ENCODE peak calls at places on chromosome 21, in five cellular contexts. N, K, X, J and V are unnamed samples.

GRCh38 chr21:29601072-29601471 is 302.4 kb downstream of the BACH1 start:
- DNase-seq in N (no peak), K (no peak), J (no peak), X (no peak), V (no peak)

GRCh38 chr21:43767980-43768867 is 7.9 kb downstream of the CSTB start:
- DNase-seq in N (no peak), X (peak; percentile 85), J (peak; percentile 74), K (no peak), V (no peak)

GRCh38 chr21:46083271-46084040 is 14.5 kb upstream of the COL6A2 start:
- DNase-seq in N (no peak), K (peak; percentile 73), J (no peak), X (peak; percentile 14), V (no peak)

GRCh38 chr21:21481238-21481637 is 483.0 kb downstream of the NCAM2 start:
- DNase-seq in K (no peak), N (no peak), J (no peak), X (no peak), V (no peak)

GRCh38 chr21:45167796-45168222 is 93.4 kb downstream of the ADARB1 start:
- DNase-seq in N (no peak), X (no peak), J (no peak), K (no peak), V (no peak)

GRCh38 chr21:14675774-14676530 is 129.8 kb upstream of the SAMSN1 start:
- DNase-seq in N (no peak), J (no peak), X (no peak), K (no peak), V (no peak)

GRCh38 chr21:42429021-42429420 is 25.3 kb downstream of the UBASH3A start:
- DNase-seq in J (no peak), X (no peak), K (no peak), N (no peak), V (no peak)

GRCh38 chr21:46054447-46054846 is 43.5 kb upstream of the COL6A2 start:
- DNase-seq in N (no peak), K (peak; percentile 74), X (no peak), J (no peak), V (no peak)

GRCh38 chr21:35323947-35324346 is 274.8 kb upstream of the RUNX1 start:
- DNase-seq in X (no peak), J (no peak), N (no peak), K (peak; percentile 96), V (no peak)

GRCh38 chr21:38735807-38736206 is 69.9 kb upstream of the ETS2 start:
- DNase-seq in N (no peak), K (no peak), J (no peak), X (no peak), V (no peak)

GRCh38 chr21:38729745-38730401 is 75.9 kb upstream of the ETS2 start:
- DNase-seq in N (no peak), K (no peak), X (no peak), J (no peak), V (no peak)

DNA sequence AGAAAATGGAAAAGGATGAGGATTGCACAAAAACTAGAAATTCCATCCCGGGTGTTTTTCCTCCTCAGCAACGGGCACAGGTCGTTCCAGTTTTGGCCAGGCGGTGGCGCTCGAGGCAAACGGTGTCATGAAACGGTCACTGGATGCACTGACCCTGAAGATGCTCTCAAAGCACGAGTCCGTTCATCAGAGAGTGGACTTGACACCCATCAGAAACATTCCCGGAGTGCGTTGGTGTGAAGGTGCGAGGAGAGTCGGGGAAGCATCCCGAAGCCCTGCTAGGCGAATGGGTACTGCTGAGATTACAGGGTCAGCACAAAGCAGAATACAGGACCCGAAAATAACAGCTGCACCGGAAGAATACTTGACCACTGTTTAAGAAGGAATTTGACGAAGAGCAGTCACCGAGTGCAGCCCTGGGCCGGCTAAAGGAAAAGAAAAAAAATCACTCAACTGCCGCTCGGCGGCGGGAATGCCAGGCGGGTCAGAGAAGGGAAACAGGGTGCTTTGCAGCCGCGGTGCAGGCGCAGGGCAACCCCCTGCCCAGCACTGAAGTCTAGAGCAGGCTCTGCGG is 71.7 kb upstream of the ETS2 start:
- DNase-seq in J (peak; percentile 89), K (peak; percentile 92), N (peak; percentile 88), X (peak; percentile 82), V (peak; percentile 85)
- TF ChIP-seq POLR2AphosphoS5 in J (peak; percentile 40), K (peak; percentile 40), N (peak; percentile 32), X (no peak), V (no peak)

GRCh38 chr21:16084776-16085364 is 355.1 kb downstream of the USP25 start:
- DNase-seq in K (peak; percentile 79), N (no peak), X (no peak), J (no peak), V (no peak)
- TF ChIP-seq POLR2AphosphoS5 in K (no peak), N (no peak), X (no peak), J (no peak), V (no peak)

GRCh38 chr21:39003982-39004775 is 179.1 kb downstream of the PSMG1 start:
- DNase-seq in K (no peak), N (no peak), J (no peak), X (no peak), V (no peak)
- TF ChIP-seq POLR2AphosphoS5 in K (no peak), N (peak; percentile 50), J (peak; percentile 16), X (no peak), V (no peak)

DNA sequence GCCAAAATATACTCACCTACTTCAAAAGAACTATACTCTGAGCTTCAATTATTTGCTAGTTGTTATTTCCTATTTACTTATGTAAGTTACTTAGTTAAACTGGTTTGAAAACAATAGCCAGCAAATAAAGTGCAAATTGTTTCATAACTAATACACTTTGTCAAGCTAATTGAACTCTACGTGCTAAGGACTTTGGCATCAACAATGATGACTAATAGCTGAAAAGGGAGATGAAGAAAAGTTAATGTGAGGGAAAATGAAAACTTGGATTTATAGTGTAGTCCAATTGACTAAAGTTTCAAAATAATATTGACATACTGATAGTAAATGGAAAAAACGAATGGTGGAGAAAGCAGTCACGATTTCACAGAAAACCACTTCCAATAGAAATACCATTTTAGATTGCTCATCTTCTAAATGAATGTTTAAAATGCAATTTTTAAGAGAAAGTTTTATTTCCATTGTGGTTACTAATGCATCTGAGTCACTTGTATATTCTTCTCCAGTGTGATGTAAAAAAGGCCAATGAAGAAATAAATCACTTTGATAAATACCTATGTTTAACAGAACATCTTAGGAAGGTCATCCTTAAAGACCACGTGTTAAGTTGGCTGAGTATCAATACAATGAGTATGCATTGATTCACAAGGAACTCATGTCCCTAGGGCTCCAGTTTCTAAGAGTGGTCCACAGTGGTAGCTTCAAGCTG is 455.2 kb downstream of the LTN1 start:
- DNase-seq in K (no peak), X (no peak), N (no peak), J (no peak), V (no peak)
- TF ChIP-seq POLR2AphosphoS5 in K (no peak), X (no peak), N (no peak), J (no peak), V (no peak)

GRCh38 chr21:39730418-39731107 is 14.4 kb upstream of the IGSF5 start:
- DNase-seq in K (no peak), N (no peak), X (no peak), J (no peak), V (no peak)
- TF ChIP-seq POLR2AphosphoS5 in K (no peak), N (no peak), X (no peak), J (no peak), V (no peak)

GRCh38 chr21:26842976-26843911 is 2.0 kb downstream of the ADAMTS1 start:
- DNase-seq in J (peak; percentile 87), X (no peak), N (peak; percentile 80), K (peak; percentile 97), V (peak; percentile 75)
- TF ChIP-seq POLR2AphosphoS5 in J (peak; percentile 80), X (no peak), N (peak; percentile 74), K (peak; percentile 61), V (no peak)

GRCh38 chr21:33578959-33579542 is 9.4 kb downstream of the DONSON start:
- DNase-seq in X (no peak), K (no peak), N (no peak), J (no peak), V (no peak)
- TF ChIP-seq POLR2AphosphoS5 in X (no peak), K (no peak), N (no peak), J (no peak), V (peak; percentile 43)

GRCh38 chr21:23026878-23027277 is 2028.7 kb downstream of the NCAM2 start:
- DNase-seq in X (no peak), N (no peak), K (no peak), J (no peak), V (no peak)
- TF ChIP-seq POLR2AphosphoS5 in X (no peak), N (no peak), K (no peak), J (no peak), V (no peak)

DNA sequence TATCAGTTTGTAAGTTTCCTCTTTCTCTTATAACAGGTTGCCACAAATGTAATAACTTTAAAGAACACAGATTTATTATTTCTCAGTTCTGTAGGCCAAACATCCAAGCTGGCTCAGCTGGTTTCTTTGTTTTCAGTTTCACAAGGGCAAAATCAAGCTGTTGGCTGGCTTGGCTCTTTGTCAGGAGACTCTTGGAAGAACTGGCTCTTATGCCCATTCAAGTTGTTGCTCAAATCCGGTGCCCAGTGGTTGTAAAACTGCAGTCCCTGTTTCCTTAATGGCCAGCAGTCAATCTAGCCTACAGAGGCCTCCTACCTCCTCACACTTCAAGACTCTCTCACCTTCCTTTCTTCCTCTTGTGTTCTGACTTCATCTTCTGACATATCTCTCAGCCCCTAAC is 1171.0 kb downstream of the MRPL39 start:
- DNase-seq in J (no peak), N (no peak), K (no peak), X (no peak), V (no peak)
- TF ChIP-seq POLR2AphosphoS5 in J (no peak), N (no peak), K (no peak), X (no peak), V (no peak)